ENCODE peak calls at places on chromosome 15, in ten cellular contexts. One of them, this sample, is unnamed.

GRCh38 chr15:100672959-100673358 is 70.6 kb downstream of the ASB7 start:
- DNase-seq in A172: no peak
- DNase-seq in NCI-H1694 treated with DMSO at 0.1 percent for 48 hours: no peak
- DNase-seq in IMR-90: no peak
- DNase-seq in neural crest cell: no peak
- DNase-seq in endodermal cell: no peak
- DNase-seq in T-helper 2 cell: no peak
- DNase-seq in left cardiac atrium: no peak
- DNase-seq in anterior cingulate cortex: no peak
- DNase-seq in EH: no peak
- DNase-seq in this sample: no peak

GRCh38 chr15:58477228-58477627 is 45.4 kb downstream of the LIPC start:
- DNase-seq in neural crest cell: no peak
- DNase-seq in NCI-H1694 treated with DMSO at 0.1 percent for 48 hours: no peak
- DNase-seq in T-helper 2 cell: no peak
- DNase-seq in IMR-90: no peak
- DNase-seq in A172: no peak
- DNase-seq in endodermal cell: no peak
- DNase-seq in EH: no peak
- DNase-seq in anterior cingulate cortex: no peak
- DNase-seq in left cardiac atrium: no peak
- DNase-seq in this sample: no peak

GRCh38 chr15:70563561-70564095 is 199.7 kb downstream of the UACA start:
- DNase-seq in NCI-H1694 treated with DMSO at 0.1 percent for 48 hours: no peak
- DNase-seq in IMR-90: no peak
- DNase-seq in left cardiac atrium: no peak
- DNase-seq in anterior cingulate cortex: no peak
- DNase-seq in neural crest cell: no peak
- DNase-seq in EH: no peak
- DNase-seq in A172: no peak
- DNase-seq in T-helper 2 cell: no peak
- DNase-seq in endodermal cell: peak; percentile 38
- DNase-seq in this sample: no peak

GRCh38 chr15:27990411-27991338 is 108.4 kb downstream of the OCA2 start:
- DNase-seq in left cardiac atrium: no peak
- DNase-seq in EH: no peak
- DNase-seq in NCI-H1694 treated with DMSO at 0.1 percent for 48 hours: peak; percentile 61
- DNase-seq in T-helper 2 cell: no peak
- DNase-seq in endodermal cell: no peak
- DNase-seq in neural crest cell: no peak
- DNase-seq in anterior cingulate cortex: no peak
- DNase-seq in IMR-90: no peak
- DNase-seq in A172: no peak
- DNase-seq in this sample: peak; percentile 71

GRCh38 chr15:92049290-92050008 is 195.9 kb downstream of the SLCO3A1 start:
- DNase-seq in IMR-90: no peak
- DNase-seq in left cardiac atrium: no peak
- DNase-seq in neural crest cell: no peak
- DNase-seq in T-helper 2 cell: no peak
- DNase-seq in endodermal cell: no peak
- DNase-seq in EH: no peak
- DNase-seq in A172: no peak
- DNase-seq in NCI-H1694 treated with DMSO at 0.1 percent for 48 hours: no peak
- DNase-seq in anterior cingulate cortex: no peak
- DNase-seq in this sample: no peak

GRCh38 chr15:68379759-68380290 is 52.1 kb downstream of the ITGA11 start:
- DNase-seq in left cardiac atrium: no peak
- DNase-seq in anterior cingulate cortex: no peak
- DNase-seq in A172: no peak
- DNase-seq in NCI-H1694 treated with DMSO at 0.1 percent for 48 hours: no peak
- DNase-seq in IMR-90: peak; percentile 71
- DNase-seq in endodermal cell: no peak
- DNase-seq in EH: peak; percentile 59
- DNase-seq in T-helper 2 cell: no peak
- DNase-seq in neural crest cell: no peak
- DNase-seq in this sample: no peak

GRCh38 chr15:57060799-57061198 is 142.4 kb downstream of the TCF12 start:
- DNase-seq in NCI-H1694 treated with DMSO at 0.1 percent for 48 hours: no peak
- DNase-seq in A172: peak; percentile 75
- DNase-seq in T-helper 2 cell: no peak
- DNase-seq in EH: peak; percentile 91
- DNase-seq in endodermal cell: no peak
- DNase-seq in anterior cingulate cortex: no peak
- DNase-seq in neural crest cell: no peak
- DNase-seq in IMR-90: peak; percentile 89
- DNase-seq in left cardiac atrium: no peak
- DNase-seq in this sample: no peak

GRCh38 chr15:44458429-44458828 is 31.0 kb downstream of the CTDSPL2 start:
- DNase-seq in IMR-90: no peak
- DNase-seq in T-helper 2 cell: no peak
- DNase-seq in endodermal cell: no peak
- DNase-seq in NCI-H1694 treated with DMSO at 0.1 percent for 48 hours: no peak
- DNase-seq in A172: no peak
- DNase-seq in anterior cingulate cortex: no peak
- DNase-seq in neural crest cell: no peak
- DNase-seq in EH: no peak
- DNase-seq in left cardiac atrium: no peak
- DNase-seq in this sample: no peak

GRCh38 chr15:22237891-22238275 is 157.6 kb downstream of the OR4M2 start:
- DNase-seq in left cardiac atrium: no peak
- DNase-seq in A172: no peak
- DNase-seq in EH: no peak
- DNase-seq in endodermal cell: no peak
- DNase-seq in NCI-H1694 treated with DMSO at 0.1 percent for 48 hours: no peak
- DNase-seq in IMR-90: no peak
- DNase-seq in neural crest cell: no peak
- DNase-seq in anterior cingulate cortex: no peak
- DNase-seq in T-helper 2 cell: no peak
- DNase-seq in this sample: no peak

GRCh38 chr15:74397239-74398068 is 30.0 kb upstream of the CYP11A1 start:
- DNase-seq in IMR-90: no peak
- DNase-seq in EH: no peak
- DNase-seq in anterior cingulate cortex: no peak
- DNase-seq in neural crest cell: no peak
- DNase-seq in A172: no peak
- DNase-seq in NCI-H1694 treated with DMSO at 0.1 percent for 48 hours: no peak
- DNase-seq in endodermal cell: no peak
- DNase-seq in T-helper 2 cell: no peak
- DNase-seq in left cardiac atrium: no peak
- DNase-seq in this sample: no peak

GRCh38 chr15:100651253-100651652 is 48.9 kb downstream of the ASB7 start:
- DNase-seq in anterior cingulate cortex: no peak
- DNase-seq in EH: peak; percentile 54
- DNase-seq in IMR-90: peak; percentile 46
- DNase-seq in A172: no peak
- DNase-seq in neural crest cell: no peak
- DNase-seq in left cardiac atrium: no peak
- DNase-seq in NCI-H1694 treated with DMSO at 0.1 percent for 48 hours: no peak
- DNase-seq in T-helper 2 cell: no peak
- DNase-seq in endodermal cell: no peak
- DNase-seq in this sample: no peak

GRCh38 chr15:42338500-42338899 is 20.8 kb upstream of the CAPN3 start:
- DNase-seq in endodermal cell: no peak
- DNase-seq in EH: no peak
- DNase-seq in NCI-H1694 treated with DMSO at 0.1 percent for 48 hours: no peak
- DNase-seq in T-helper 2 cell: no peak
- DNase-seq in anterior cingulate cortex: no peak
- DNase-seq in A172: no peak
- DNase-seq in IMR-90: no peak
- DNase-seq in neural crest cell: no peak
- DNase-seq in left cardiac atrium: no peak
- DNase-seq in this sample: no peak

GRCh38 chr15:85351965-85352364 is 28.4 kb upstream of the AKAP13 start:
- DNase-seq in neural crest cell: no peak
- DNase-seq in NCI-H1694 treated with DMSO at 0.1 percent for 48 hours: no peak
- DNase-seq in T-helper 2 cell: no peak
- DNase-seq in left cardiac atrium: no peak
- DNase-seq in endodermal cell: no peak
- DNase-seq in A172: no peak
- DNase-seq in IMR-90: no peak
- DNase-seq in anterior cingulate cortex: no peak
- DNase-seq in EH: no peak
- DNase-seq in this sample: no peak

GRCh38 chr15:52261498-52262242 is 33.9 kb downstream of the MYO5C start:
- DNase-seq in IMR-90: peak; percentile 77
- DNase-seq in anterior cingulate cortex: no peak
- DNase-seq in left cardiac atrium: peak; percentile 61
- DNase-seq in neural crest cell: peak; percentile 52
- DNase-seq in EH: peak; percentile 93
- DNase-seq in endodermal cell: peak; percentile 96
- DNase-seq in NCI-H1694 treated with DMSO at 0.1 percent for 48 hours: no peak
- DNase-seq in A172: peak; percentile 95
- DNase-seq in T-helper 2 cell: peak; percentile 15
- DNase-seq in this sample: peak; percentile 92

GRCh38 chr15:38190501-38190900 is 62.1 kb upstream of the SPRED1 start:
- DNase-seq in anterior cingulate cortex: no peak
- DNase-seq in neural crest cell: no peak
- DNase-seq in IMR-90: no peak
- DNase-seq in NCI-H1694 treated with DMSO at 0.1 percent for 48 hours: no peak
- DNase-seq in EH: no peak
- DNase-seq in endodermal cell: no peak
- DNase-seq in A172: peak; percentile 49
- DNase-seq in left cardiac atrium: no peak
- DNase-seq in T-helper 2 cell: no peak
- DNase-seq in this sample: no peak

GRCh38 chr15:59116141-59116540 is 11.2 kb downstream of the CCNB2 start:
- DNase-seq in EH: peak; percentile 45
- DNase-seq in NCI-H1694 treated with DMSO at 0.1 percent for 48 hours: no peak
- DNase-seq in neural crest cell: no peak
- DNase-seq in endodermal cell: no peak
- DNase-seq in A172: no peak
- DNase-seq in left cardiac atrium: no peak
- DNase-seq in anterior cingulate cortex: no peak
- DNase-seq in IMR-90: peak; percentile 35
- DNase-seq in T-helper 2 cell: no peak
- DNase-seq in this sample: no peak

GRCh38 chr15:41254560-41254959 is 23.5 kb downstream of the CHP1 start:
- DNase-seq in anterior cingulate cortex: no peak
- DNase-seq in EH: no peak
- DNase-seq in NCI-H1694 treated with DMSO at 0.1 percent for 48 hours: no peak
- DNase-seq in endodermal cell: no peak
- DNase-seq in neural crest cell: no peak
- DNase-seq in left cardiac atrium: no peak
- DNase-seq in T-helper 2 cell: no peak
- DNase-seq in A172: no peak
- DNase-seq in IMR-90: no peak
- DNase-seq in this sample: no peak

GRCh38 chr15:87365221-87365620 is 891.3 kb downstream of the NTRK3 start:
- DNase-seq in EH: peak; percentile 87
- DNase-seq in IMR-90: peak; percentile 69
- DNase-seq in neural crest cell: no peak
- DNase-seq in left cardiac atrium: no peak
- DNase-seq in A172: peak; percentile 78
- DNase-seq in T-helper 2 cell: no peak
- DNase-seq in NCI-H1694 treated with DMSO at 0.1 percent for 48 hours: no peak
- DNase-seq in anterior cingulate cortex: no peak
- DNase-seq in endodermal cell: no peak
- DNase-seq in this sample: no peak

GRCh38 chr15:63066302-63066701 is 23.8 kb downstream of the TPM1 start:
- DNase-seq in anterior cingulate cortex: no peak
- DNase-seq in neural crest cell: no peak
- DNase-seq in NCI-H1694 treated with DMSO at 0.1 percent for 48 hours: no peak
- DNase-seq in endodermal cell: peak; percentile 42
- DNase-seq in left cardiac atrium: no peak
- DNase-seq in T-helper 2 cell: no peak
- DNase-seq in A172: no peak
- DNase-seq in IMR-90: no peak
- DNase-seq in EH: peak; percentile 39
- DNase-seq in this sample: no peak

GRCh38 chr15:85879334-85880163 is 84.8 kb upstream of the KLHL25 start:
- DNase-seq in endodermal cell: peak; percentile 77
- DNase-seq in A172: peak; percentile 82
- DNase-seq in IMR-90: no peak
- DNase-seq in neural crest cell: no peak
- DNase-seq in anterior cingulate cortex: no peak
- DNase-seq in T-helper 2 cell: no peak
- DNase-seq in EH: peak; percentile 25
- DNase-seq in NCI-H1694 treated with DMSO at 0.1 percent for 48 hours: peak; percentile 46
- DNase-seq in left cardiac atrium: no peak
- DNase-seq in this sample: no peak

GRCh38 chr15:89429986-89430385 is 66.4 kb downstream of the RHCG start:
- DNase-seq in left cardiac atrium: no peak
- DNase-seq in anterior cingulate cortex: no peak
- DNase-seq in IMR-90: no peak
- DNase-seq in neural crest cell: no peak
- DNase-seq in NCI-H1694 treated with DMSO at 0.1 percent for 48 hours: no peak
- DNase-seq in endodermal cell: no peak
- DNase-seq in A172: no peak
- DNase-seq in T-helper 2 cell: no peak
- DNase-seq in EH: no peak
- DNase-seq in this sample: no peak

GRCh38 chr15:40038267-40038653 is 721 bp downstream of the SRP14 start:
- DNase-seq in anterior cingulate cortex: no peak
- DNase-seq in left cardiac atrium: no peak
- DNase-seq in endodermal cell: no peak
- DNase-seq in NCI-H1694 treated with DMSO at 0.1 percent for 48 hours: no peak
- DNase-seq in T-helper 2 cell: no peak
- DNase-seq in A172: peak; percentile 17
- DNase-seq in neural crest cell: no peak
- DNase-seq in IMR-90: peak; percentile 56
- DNase-seq in EH: peak; percentile 52
- DNase-seq in this sample: no peak

GRCh38 chr15:50262533-50262932 is 3.0 kb downstream of the HDC start:
- DNase-seq in anterior cingulate cortex: no peak
- DNase-seq in neural crest cell: no peak
- DNase-seq in left cardiac atrium: no peak
- DNase-seq in A172: no peak
- DNase-seq in endodermal cell: no peak
- DNase-seq in IMR-90: no peak
- DNase-seq in T-helper 2 cell: no peak
- DNase-seq in EH: no peak
- DNase-seq in NCI-H1694 treated with DMSO at 0.1 percent for 48 hours: no peak
- DNase-seq in this sample: no peak